ENCODE peak calls at places on chromosomes 6 and 20, in six cellular contexts. G is PC-3, I is mesothelial cell of epicardium, C is A549, L is AG10803, S is Peyer's patch. T is an unnamed sample.

GRCh38 chr20:7015257-7015656 is 247.8 kb downstream of the BMP2 start:
- DNase-seq in G (no peak), C (no peak), L (no peak), I (no peak), S (no peak), T (no peak)

GRCh38 chr20:45320948-45321595 is 13.0 kb upstream of the MATN4 start:
- DNase-seq in G (no peak), L (no peak), I (no peak), S (peak), C (no peak), T (no peak)

GRCh38 chr6:112203577-112204349 is 50.6 kb downstream of the LAMA4 start:
- DNase-seq in S (no peak), C (peak), G (peak), I (no peak), L (peak), T (no peak)

GRCh38 chr6:165729307-165729936 is 66.4 kb upstream of the PDE10A start:
- DNase-seq in C (peak), S (peak), I (no peak), G (peak), L (no peak), T (no peak)

GRCh38 chr6:116268589-116269293 is 11.0 kb downstream of the TSPYL1 start:
- DNase-seq in G (peak), L (peak), C (peak), I (no peak), S (no peak), T (no peak)

GRCh38 chr20:18663932-18664331 is 76.1 kb downstream of the DTD1 start:
- DNase-seq in I (no peak), G (peak), L (peak), C (no peak), S (no peak), T (no peak)

GRCh38 chr6:152459245-152459644 is 177.9 kb downstream of the SYNE1 start:
- DNase-seq in L (no peak), I (no peak), C (no peak), G (no peak), S (no peak), T (no peak)

GRCh38 chr20:47576516-47577033 is 74.9 kb downstream of the NCOA3 start:
- DNase-seq in L (peak), C (peak), G (peak), I (peak), S (peak), T (no peak)

GRCh38 chr6:3321042-3321441 is 62.3 kb downstream of the PSMG4 start:
- DNase-seq in G (no peak), L (no peak), I (no peak), S (no peak), C (no peak), T (no peak)

GRCh38 chr6:10733863-10734262 is 11.0 kb downstream of the TMEM14C start:
- DNase-seq in L (no peak), I (no peak), S (no peak), G (peak), C (no peak), T (no peak)

GRCh38 chr6:15429146-15430110 is 183.6 kb downstream of the JARID2 start:
- DNase-seq in C (no peak), S (no peak), G (no peak), L (peak), I (no peak), T (no peak)

GRCh38 chr20:36109251-36109947 is 45.1 kb upstream of the EPB41L1 start:
- DNase-seq in I (no peak), C (no peak), S (no peak), L (peak), G (no peak), T (no peak)

GRCh38 chr20:58536289-58536688 is 21.1 kb upstream of the APCDD1L start:
- DNase-seq in S (no peak), L (no peak), G (no peak), I (no peak), C (no peak), T (no peak)

GRCh38 chr6:57294829-57295228 is 22.6 kb upstream of the PRIM2 start:
- DNase-seq in L (peak), I (no peak), S (no peak), C (no peak), G (no peak), T (no peak)

GRCh38 chr6:2215342-2215741 is 30.1 kb downstream of the GMDS start:
- DNase-seq in L (no peak), S (no peak), C (no peak), I (no peak), G (no peak), T (no peak)

GRCh38 chr6:599946-600448 is 56.9 kb downstream of the HUS1B start:
- DNase-seq in C (no peak), L (no peak), G (no peak), I (no peak), S (no peak), T (no peak)
- TF ChIP-seq CTCF in C (no peak), L (no peak), G (no peak), I (no peak), S (no peak), T (no peak)

GRCh38 chr20:63815613-63815862 is 15.5 kb downstream of the ZBTB46 start:
- DNase-seq in C (no peak), I (no peak), L (no peak), S (no peak), G (no peak), T (no peak)

GRCh38 chr20:63821824-63822223 is 9.2 kb downstream of the ZBTB46 start:
- DNase-seq in I (no peak), C (no peak), L (no peak), S (no peak), G (no peak), T (no peak)

GRCh38 chr20:63822276-63822696 is 8.8 kb downstream of the ZBTB46 start:
- DNase-seq in I (no peak), L (no peak), S (no peak), C (no peak), G (no peak), T (no peak)

GRCh38 chr20:63815869-63816268 is 15.2 kb downstream of the ZBTB46 start:
- DNase-seq in S (no peak), I (no peak), L (no peak), G (no peak), C (no peak), T (no peak)

GRCh38 chr20:63819224-63819917 is 11.7 kb downstream of the ZBTB46 start:
- DNase-seq in S (peak), I (no peak), G (peak), C (peak), L (peak), T (no peak)
- TF ChIP-seq CTCF in S (peak), I (no peak), G (peak), C (peak), L (peak), T (no peak)

DNA sequence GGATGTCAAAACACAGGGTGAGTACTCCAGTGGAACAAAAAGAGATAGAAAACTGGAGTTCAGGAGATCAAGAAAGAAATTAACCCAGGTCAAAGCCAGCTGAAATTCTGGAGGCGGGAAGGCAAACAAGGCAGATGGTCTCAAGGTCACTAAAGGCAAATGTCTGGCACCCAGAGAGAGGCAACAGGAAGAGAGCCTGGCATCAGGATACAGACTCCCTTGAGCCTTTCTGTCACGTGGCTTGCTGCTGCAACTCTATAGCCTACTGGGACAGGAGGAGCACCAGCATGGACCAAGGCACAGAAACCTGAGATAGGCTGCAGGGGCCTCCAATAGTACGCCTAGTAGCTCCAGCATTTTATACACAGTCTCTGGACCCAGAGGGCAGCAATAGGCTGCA is 75.2 kb downstream of the SEL1L2 start:
- DNase-seq in S (no peak), L (no peak), G (no peak), C (no peak), I (no peak), T (no peak)
- TF ChIP-seq CTCF in S (no peak), L (no peak), G (no peak), C (no peak), I (no peak), T (no peak)

DNA sequence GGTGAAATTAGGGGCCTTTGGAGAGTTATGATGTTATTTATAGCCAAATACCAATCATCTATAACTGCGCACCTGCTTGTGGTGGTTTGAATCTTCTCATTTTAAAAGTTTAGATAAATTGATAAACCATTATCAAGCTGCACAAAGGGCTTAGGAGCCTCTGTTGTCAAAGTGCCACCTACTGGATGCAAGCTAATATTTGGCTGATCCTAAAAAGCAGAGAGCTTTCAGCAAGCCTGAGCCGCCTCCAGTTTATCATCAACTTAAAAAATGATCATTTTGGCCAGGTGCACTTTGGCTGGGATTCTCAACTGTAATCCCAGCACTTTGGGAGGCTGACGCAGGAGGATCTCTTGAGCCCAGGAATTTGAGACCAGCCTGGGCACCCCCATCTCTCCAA is 58.5 kb upstream of the ATXN1 start:
- DNase-seq in C (no peak), I (no peak), G (peak), L (peak), S (no peak), T (no peak)
- TF ChIP-seq CTCF in C (peak), I (no peak), G (peak), L (peak), S (no peak), T (no peak)

DNA sequence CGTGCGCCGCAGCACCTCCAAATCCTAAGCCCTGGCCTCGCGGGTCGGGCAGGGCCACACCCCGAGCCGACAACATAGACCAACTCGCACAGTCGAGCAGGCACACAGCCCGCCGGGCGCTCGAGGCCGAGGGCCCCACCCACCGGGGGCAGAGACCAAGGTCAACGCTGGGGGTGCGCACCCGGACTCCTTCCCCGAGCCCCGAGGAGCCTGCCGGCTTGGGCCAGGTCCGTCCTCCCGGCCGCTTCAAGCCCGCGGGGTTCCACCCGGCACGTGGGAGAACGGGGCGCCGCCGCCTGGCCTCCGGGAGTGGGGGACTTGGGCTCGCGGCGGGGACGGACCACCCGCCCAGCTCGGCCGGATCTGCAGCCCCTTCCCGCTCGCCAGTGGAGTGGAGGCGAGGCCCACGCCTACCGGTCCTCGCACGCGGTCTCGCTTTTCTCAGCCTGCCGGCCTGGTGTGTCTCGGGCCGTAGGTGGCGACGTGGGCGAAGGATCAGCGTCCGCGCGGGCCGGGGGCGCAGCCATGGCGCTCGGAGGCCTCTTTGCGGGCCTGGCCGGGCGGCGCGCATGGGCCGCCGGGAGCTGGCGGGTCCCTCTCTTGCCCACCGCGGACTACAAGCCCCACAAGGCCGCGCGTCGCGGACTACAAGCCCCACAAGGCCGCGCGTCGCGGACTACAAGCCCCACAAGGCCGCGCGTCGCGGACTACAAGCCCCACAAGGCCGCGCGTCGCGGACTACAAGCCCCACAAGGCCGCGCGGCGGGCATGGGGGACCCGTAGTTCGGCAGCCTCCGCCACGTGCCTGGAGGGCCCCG is at the start of gene UCKL1:
- DNase-seq in C (peak), L (peak), S (peak), I (peak), G (peak), T (peak)
- TF ChIP-seq CTCF in C (no peak), L (no peak), S (no peak), I (no peak), G (no peak), T (no peak)

GRCh38 chr6:25138024-25138696 is 141.0 kb upstream of the CARMIL1 start:
- DNase-seq in G (peak), I (no peak), S (peak), L (peak), C (peak), T (peak)
- TF ChIP-seq CTCF in G (no peak), I (no peak), S (no peak), L (peak), C (peak), T (no peak)

T was measured in omental fat pad.